ENCODE peak calls at places on chromosome 4, in nine cellular contexts. X is mammary epithelial cell, G is IMR-90, W is heart right ventricle, I is tibial nerve, R is breast epithelium, Z is mucosa of descending colon, F is cardiac muscle cell, H is tibial artery. C is an unnamed sample. For H3K4me1, the result is how much of the 10 kb centered on the place peaks cover.

GRCh38 chr4:143025111-143025704 is 159.5 kb upstream of the USP38 start:
- DNase-seq in W (no peak), I (peak), Z (no peak), R (no peak), H (no peak), X (peak), G (peak), F (peak), C (no peak)

GRCh38 chr4:83089759-83090158 is 24.8 kb downstream of the PLAC8 start:
- DNase-seq in X (no peak), I (no peak), G (no peak), R (no peak), H (no peak), F (no peak), Z (no peak), W (no peak), C (no peak)

GRCh38 chr4:15042529-15043167 is 40.4 kb downstream of the CPEB2 start:
- DNase-seq in R (no peak), H (no peak), W (no peak), X (peak), Z (no peak), G (no peak), I (no peak), F (peak), C (no peak)

GRCh38 chr4:55397024-55397520 is 1.3 kb downstream of the TMEM165 start:
- DNase-seq in G (no peak), R (no peak), X (peak), I (no peak), F (peak), H (no peak), Z (no peak), W (no peak), C (peak)

GRCh38 chr4:73259552-73260140 is 1.0 kb upstream of the ANKRD17 start:
- DNase-seq in F (peak), R (no peak), X (no peak), Z (no peak), W (no peak), I (no peak), G (no peak), H (no peak), C (no peak)

GRCh38 chr4:153267013-153267412 is 62.8 kb downstream of the TRIM2 start:
- DNase-seq in F (peak), W (no peak), R (no peak), I (no peak), X (no peak), G (peak), Z (no peak), H (no peak), C (no peak)

GRCh38 chr4:7398104-7398423 is 36.7 kb downstream of the PSAPL1 start:
- DNase-seq in W (peak), H (peak), G (peak), F (peak), I (no peak), Z (no peak), X (peak), R (peak), C (no peak)

GRCh38 chr4:83894831-83895230 is 358.9 kb downstream of the GPAT3 start:
- DNase-seq in G (no peak), X (no peak), F (no peak), W (no peak), I (no peak), H (no peak), R (no peak), Z (no peak), C (no peak)

GRCh38 chr4:4577359-4577875 is 35.6 kb upstream of the STX18 start:
- DNase-seq in I (no peak), G (no peak), Z (no peak), X (no peak), R (no peak), W (no peak), F (no peak), H (no peak), C (no peak)

GRCh38 chr4:112183252-112183651 is 38.0 kb downstream of the FAM241A start:
- DNase-seq in I (no peak), G (peak), R (no peak), H (no peak), F (peak), Z (no peak), W (no peak), X (peak), C (no peak)

GRCh38 chr4:173243321-173243720 is 74.7 kb downstream of the GALNT7 start:
- DNase-seq in G (peak), W (no peak), Z (no peak), F (peak), R (no peak), X (peak), H (no peak), I (no peak), C (no peak)

GRCh38 chr4:38310446-38311043 is 350.3 kb downstream of the PTTG2 start:
- DNase-seq in Z (no peak), X (no peak), F (no peak), W (no peak), H (no peak), R (no peak), I (no peak), G (no peak), C (no peak)

GRCh38 chr4:15198070-15198727 is 195.9 kb downstream of the CPEB2 start:
- DNase-seq in H (no peak), X (no peak), Z (no peak), W (peak), R (no peak), F (peak), G (peak), I (no peak), C (no peak)

GRCh38 chr4:103074039-103074438 is 2.5 kb downstream of the SLC9B2 start:
- DNase-seq in R (no peak), Z (no peak), I (no peak), X (no peak), W (no peak), H (no peak), F (no peak), G (no peak), C (no peak)

GRCh38 chr4:139767168-139767567 is 101.5 kb downstream of the MGST2 start:
- DNase-seq in Z (no peak), F (peak), R (no peak), W (no peak), I (no peak), H (no peak), X (no peak), G (no peak), C (no peak)

GRCh38 chr4:86977621-86978184 is 42.9 kb downstream of the AFF1 start:
- DNase-seq in Z (no peak), F (peak), X (peak), H (no peak), W (no peak), G (peak), I (no peak), R (no peak), C (no peak)

GRCh38 chr4:8176547-8177399 is 18.2 kb upstream of the ABLIM2 start:
- DNase-seq in G (peak), X (peak), H (no peak), W (peak), F (peak), I (no peak), Z (no peak), R (no peak), C (no peak)

GRCh38 chr4:154838694-154839093 is 57.6 kb downstream of the RBM46 start:
- DNase-seq in I (no peak), H (no peak), W (no peak), X (no peak), G (no peak), R (no peak), Z (no peak), F (no peak), C (no peak)

GRCh38 chr4:82776925-82777542 is 21.6 kb downstream of the SCD5 start:
- DNase-seq in G (peak), I (no peak), Z (no peak), X (no peak), F (peak), H (no peak), W (no peak), R (no peak), C (no peak)

GRCh38 chr4:10161840-10162239 is 45.2 kb upstream of the WDR1 start:
- DNase-seq in X (no peak), I (no peak), F (no peak), Z (no peak), H (peak), W (no peak), G (no peak), R (no peak), C (no peak)

GRCh38 chr4:8144359-8144758 is 14.3 kb downstream of the ABLIM2 start:
- DNase-seq in X (no peak), Z (no peak), G (no peak), I (no peak), F (peak), W (no peak), H (no peak), R (no peak), C (no peak)

GRCh38 chr4:5568931-5569330 is 139.4 kb downstream of the EVC2 start:
- DNase-seq in R (no peak), I (no peak), Z (no peak), F (no peak), H (no peak), W (no peak), G (no peak), X (no peak), C (no peak)

GRCh38 chr4:139593091-139593564 is 37.1 kb upstream of the SETD7 start:
- DNase-seq in I (no peak), Z (no peak), F (peak), G (peak), W (no peak), X (peak), H (no peak), R (no peak), C (no peak)

GRCh38 chr4:5954056-5954760 is 61.3 kb upstream of the CRMP1 start:
- DNase-seq in W (no peak), G (no peak), Z (no peak), I (no peak), H (no peak), F (no peak), R (no peak), X (no peak), C (no peak)

GRCh38 chr4:54784188-54784671 is 126.5 kb downstream of the KIT start:
- DNase-seq in R (no peak), W (peak), Z (peak), I (peak), X (no peak), G (peak), F (peak), H (peak), C (peak)

DNA sequence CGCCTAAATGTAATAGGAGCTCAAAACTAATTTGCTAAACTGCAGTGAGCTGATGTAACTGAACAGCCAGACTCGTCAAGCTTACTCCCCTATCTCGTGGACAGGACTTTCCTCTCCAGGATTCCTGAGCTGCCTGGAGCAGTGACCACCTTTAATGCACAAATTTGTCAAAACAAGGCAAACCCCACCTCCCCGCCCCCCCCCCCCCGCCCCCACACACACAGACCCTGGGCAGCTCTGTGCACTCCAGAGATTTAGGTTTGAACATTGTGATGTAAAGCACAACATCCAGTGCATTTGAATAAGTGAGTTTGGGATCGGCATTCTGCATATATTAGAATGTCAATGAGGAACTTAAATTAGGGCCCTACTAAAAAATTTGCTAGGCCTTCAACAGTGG is 77.7 kb upstream of the DHX15 start:
- DNase-seq in I (no peak), Z (no peak), F (peak), H (no peak), G (no peak), W (no peak), X (no peak), R (no peak), C (no peak)
- H3K4me3 ChIP-seq in I (no peak), Z (no peak), F (no peak), H (no peak), G (no peak), W (no peak), X (no peak), R (no peak), C (no peak)

DNA sequence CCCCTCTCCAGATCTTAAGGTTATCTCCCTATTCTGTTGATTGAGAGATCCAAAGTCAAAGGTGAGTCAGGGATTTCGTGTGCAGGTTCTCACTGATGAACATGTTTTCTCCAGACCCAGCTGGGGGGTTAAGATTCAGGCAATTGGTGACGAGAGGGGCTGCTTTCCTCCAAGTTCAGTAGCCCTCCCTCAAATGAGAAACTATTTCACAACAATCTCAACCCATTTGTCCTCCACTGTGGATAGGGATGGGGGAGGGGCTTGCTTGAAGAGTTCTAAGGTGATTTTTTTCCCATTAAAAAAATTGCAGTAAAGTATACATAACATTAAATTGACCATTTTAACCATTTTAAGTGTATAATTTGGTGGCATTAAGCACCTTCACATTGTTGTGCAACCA is 175.7 kb downstream of the SHROOM3 start:
- DNase-seq in F (no peak), H (no peak), W (no peak), G (no peak), I (no peak), X (no peak), Z (no peak), R (no peak), C (no peak)
- H3K4me1 ChIP-seq in F (under half), H (under half), W (under half), G (under half), I (under half), X (under half), Z (half or more), R (under half), C (half or more)

GRCh38 chr4:185589067-185589844 is 53.9 kb upstream of the PDLIM3 start:
- DNase-seq in I (no peak), Z (no peak), X (no peak), H (no peak), G (peak), W (no peak), F (peak), R (no peak), C (no peak)

GRCh38 chr4:185592438-185592837 is 57.1 kb upstream of the PDLIM3 start:
- DNase-seq in I (no peak), W (no peak), H (no peak), X (no peak), F (no peak), Z (no peak), R (no peak), G (no peak), C (no peak)

GRCh38 chr4:185591679-185592141 is 56.4 kb upstream of the PDLIM3 start:
- DNase-seq in I (no peak), R (no peak), W (no peak), F (peak), G (peak), H (no peak), Z (no peak), X (peak), C (no peak)

GRCh38 chr4:185590982-185591381 is 55.7 kb upstream of the PDLIM3 start:
- DNase-seq in W (no peak), Z (no peak), H (no peak), G (no peak), R (no peak), X (no peak), I (no peak), F (no peak), C (no peak)

GRCh38 chr4:185592845-185593488 is 57.7 kb upstream of the PDLIM3 start:
- DNase-seq in W (no peak), H (no peak), Z (no peak), X (no peak), R (no peak), F (peak), I (no peak), G (no peak), C (no peak)
- TF ChIP-seq CTCF in W (no peak), H (no peak), Z (no peak), X (peak), R (no peak), F (peak), I (no peak), G (peak), C (no peak)

GRCh38 chr4:156568041-156568440 is 403.6 kb downstream of the PDGFC start:
- DNase-seq in W (no peak), Z (no peak), F (no peak), X (peak), R (no peak), G (peak), I (no peak), H (no peak), C (no peak)
- H3K4me3 ChIP-seq in W (no peak), Z (no peak), F (no peak), X (no peak), R (no peak), G (no peak), I (no peak), H (no peak), C (no peak)

DNA sequence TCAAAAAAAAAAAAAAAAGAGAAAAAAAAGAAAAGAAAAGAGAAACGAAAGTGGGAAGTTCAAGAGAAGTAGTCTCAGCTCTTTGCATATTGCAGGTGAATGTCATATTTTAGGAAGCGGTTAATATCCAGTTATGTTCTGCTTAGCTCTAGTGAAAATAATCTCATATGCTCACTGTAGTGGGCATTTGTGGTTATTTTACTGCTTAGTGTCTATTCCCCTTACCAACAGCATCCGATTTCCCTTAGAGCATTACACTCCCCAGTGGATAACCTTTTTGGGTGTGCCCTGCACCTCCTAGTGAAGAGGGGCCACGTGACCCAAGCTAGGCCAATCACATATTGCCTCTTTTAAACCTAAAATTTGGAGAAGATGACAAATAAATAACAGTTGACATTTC is 111.2 kb upstream of the ZNF827 start:
- DNase-seq in W (no peak), Z (no peak), X (no peak), F (no peak), I (no peak), G (no peak), H (no peak), R (no peak), C (no peak)
- H3K4me1 ChIP-seq in W (under half), Z (under half), X (under half), F (under half), I (under half), G (under half), H (under half), R (under half), C (under half)